ENCODE peak calls at places on chromosomes 6 and 20, in seven cellular contexts. B, V, J, E, Q, L and C are unnamed samples.

GRCh38 chr6:38239719-38240451 is 399.8 kb downstream of the BTBD9 start:
- DNase-seq in B (no peak), V (no peak), J (no peak), E (no peak), Q (no peak), L (no peak), C (no peak)

GRCh38 chr6:84763397-84764331 is 734 bp downstream of the TBX18 start:
- DNase-seq in B (no peak), V (peak; percentile 53), J (peak; percentile 46), E (peak; percentile 81), Q (peak; percentile 48), L (no peak), C (no peak)

GRCh38 chr6:55643868-55644267 is 64.9 kb upstream of the HMGCLL1 start:
- DNase-seq in B (no peak), V (no peak), J (no peak), E (no peak), Q (no peak), L (no peak), C (no peak)

GRCh38 chr6:90811596-90812226 is 224.8 kb upstream of the MAP3K7 start:
- DNase-seq in B (no peak), V (no peak), J (no peak), E (no peak), Q (no peak), L (no peak), C (no peak)

GRCh38 chr6:82331031-82331773 is 32.4 kb upstream of the TPBG start:
- DNase-seq in B (peak; percentile 13), V (peak; percentile 2), J (no peak), E (no peak), Q (no peak), L (no peak), C (no peak)

GRCh38 chr6:65182681-65183080 is 524.3 kb downstream of the EYS start:
- DNase-seq in B (no peak), V (no peak), J (no peak), E (no peak), Q (no peak), L (no peak), C (no peak)

GRCh38 chr6:15535495-15536200 is 127.2 kb downstream of the DTNBP1 start:
- DNase-seq in B (no peak), V (no peak), J (no peak), E (no peak), Q (no peak), L (no peak), C (no peak)

GRCh38 chr6:31871068-31871659 is 7.6 kb downstream of the SLC44A4 start:
- DNase-seq in B (peak; percentile 3), V (no peak), J (no peak), E (no peak), Q (no peak), L (no peak), C (no peak)

GRCh38 chr6:4728949-4729348 is 47.3 kb upstream of the CDYL start:
- DNase-seq in B (no peak), V (no peak), J (no peak), E (no peak), Q (no peak), L (no peak), C (no peak)

GRCh38 chr20:34401741-34402455 is 38.8 kb downstream of the ITCH start:
- DNase-seq in B (no peak), V (no peak), J (no peak), E (no peak), Q (no peak), L (no peak), C (no peak)

GRCh38 chr6:166650824-166651223 is 23.8 kb upstream of the RPS6KA2 start:
- DNase-seq in B (no peak), V (no peak), J (no peak), E (no peak), Q (no peak), L (no peak), C (no peak)
- TF ChIP-seq CTCF in B (no peak), V (no peak), J (no peak), E (no peak), Q (no peak), L (no peak), C (no peak)

GRCh38 chr6:110650755-110651154 is 164.5 kb downstream of the CDK19 start:
- DNase-seq in B (no peak), V (no peak), J (no peak), E (no peak), Q (no peak), L (no peak), C (no peak)

GRCh38 chr6:110646419-110646698 is 168.9 kb downstream of the CDK19 start:
- DNase-seq in B (no peak), V (no peak), J (no peak), E (no peak), Q (no peak), L (no peak), C (no peak)

GRCh38 chr6:110645685-110646418 is 169.4 kb downstream of the CDK19 start:
- DNase-seq in B (no peak), V (no peak), J (no peak), E (no peak), Q (no peak), L (no peak), C (no peak)

GRCh38 chr6:110649704-110650103 is 165.6 kb downstream of the CDK19 start:
- DNase-seq in B (no peak), V (no peak), J (no peak), E (no peak), Q (no peak), L (no peak), C (no peak)

DNA sequence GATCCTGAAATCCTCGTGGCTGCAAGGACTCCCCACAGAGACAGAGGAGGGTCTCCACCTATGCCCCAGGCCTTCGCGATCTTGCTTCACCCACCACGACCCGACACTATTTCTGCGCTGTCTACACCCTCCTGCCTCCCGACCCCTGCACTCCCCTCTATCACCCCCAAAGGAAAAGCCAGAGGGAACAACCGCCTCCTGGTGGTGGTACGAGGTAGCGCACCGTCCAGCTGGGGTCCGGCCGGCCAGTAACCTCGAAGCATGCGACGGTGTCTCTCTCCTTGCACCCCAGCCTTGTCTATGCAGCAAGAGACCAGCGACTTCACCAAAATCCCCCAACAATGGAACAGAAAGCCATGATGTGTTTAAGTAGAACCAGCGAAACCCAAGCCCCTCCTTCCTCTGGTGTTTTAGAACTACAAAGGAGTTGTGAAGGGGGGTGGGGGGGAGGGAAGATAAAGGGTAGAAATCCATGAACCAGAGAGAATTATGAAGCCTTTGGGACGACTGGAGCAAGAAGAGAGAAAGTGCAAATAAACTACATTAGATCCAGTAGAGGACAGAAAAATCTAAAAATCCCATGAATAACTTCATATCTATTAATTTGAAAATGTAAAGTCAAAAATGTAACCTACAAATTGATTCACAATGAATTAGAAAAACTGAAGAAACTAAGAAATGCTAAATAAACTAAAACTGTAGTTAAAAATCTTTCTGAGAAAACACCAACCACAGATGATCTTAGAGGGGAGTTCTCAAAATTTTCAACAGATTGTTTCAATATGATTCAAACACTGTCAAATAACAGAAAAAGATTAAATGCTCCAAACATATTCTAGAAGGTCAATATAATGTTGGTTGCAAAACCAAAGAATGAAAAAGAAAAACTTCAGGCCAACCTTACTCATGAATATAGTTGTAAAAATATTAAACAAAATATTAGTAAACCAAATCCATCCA is 168.0 kb downstream of the CDK19 start:
- DNase-seq in B (no peak), V (no peak), J (no peak), E (no peak), Q (no peak), L (no peak), C (no peak)
- TF ChIP-seq CTCF in B (peak; percentile 50), V (no peak), J (peak; percentile 24), E (peak; percentile 63), Q (no peak), L (no peak), C (peak; percentile 16)

GRCh38 chr6:160301341-160301740 is 42.7 kb upstream of the SLC22A2 start:
- DNase-seq in B (no peak), V (no peak), J (no peak), E (no peak), Q (no peak), L (no peak), C (no peak)

GRCh38 chr6:160293844-160294243 is 35.2 kb upstream of the SLC22A2 start:
- DNase-seq in B (no peak), V (no peak), J (peak; percentile 64), E (no peak), Q (no peak), L (no peak), C (no peak)

GRCh38 chr6:160300076-160300695 is 41.6 kb upstream of the SLC22A2 start:
- DNase-seq in B (no peak), V (no peak), J (no peak), E (peak; percentile 73), Q (no peak), L (no peak), C (no peak)

GRCh38 chr6:160299559-160299958 is 40.9 kb upstream of the SLC22A2 start:
- DNase-seq in B (no peak), V (no peak), J (no peak), E (no peak), Q (no peak), L (no peak), C (no peak)

GRCh38 chr6:160297310-160297709 is 38.7 kb upstream of the SLC22A2 start:
- DNase-seq in B (no peak), V (no peak), J (no peak), E (peak; percentile 59), Q (no peak), L (no peak), C (no peak)
- TF ChIP-seq CTCF in B (no peak), V (no peak), J (no peak), E (peak; percentile 51), Q (no peak), L (no peak), C (no peak)

GRCh38 chr6:19802656-19803055 is 34.5 kb upstream of the ID4 start:
- DNase-seq in B (no peak), V (no peak), J (no peak), E (no peak), Q (no peak), L (no peak), C (no peak)

GRCh38 chr6:19803331-19804330 is 33.5 kb upstream of the ID4 start:
- DNase-seq in B (no peak), V (no peak), J (no peak), E (no peak), Q (no peak), L (no peak), C (no peak)

GRCh38 chr6:19806971-19807396 is 30.2 kb upstream of the ID4 start:
- DNase-seq in B (no peak), V (no peak), J (no peak), E (no peak), Q (no peak), L (no peak), C (no peak)

GRCh38 chr6:19804362-19805145 is 32.6 kb upstream of the ID4 start:
- DNase-seq in B (peak; percentile 93), V (peak; percentile 44), J (peak; percentile 95), E (peak; percentile 98), Q (peak; percentile 94), L (peak; percentile 94), C (peak; percentile 48)

DNA sequence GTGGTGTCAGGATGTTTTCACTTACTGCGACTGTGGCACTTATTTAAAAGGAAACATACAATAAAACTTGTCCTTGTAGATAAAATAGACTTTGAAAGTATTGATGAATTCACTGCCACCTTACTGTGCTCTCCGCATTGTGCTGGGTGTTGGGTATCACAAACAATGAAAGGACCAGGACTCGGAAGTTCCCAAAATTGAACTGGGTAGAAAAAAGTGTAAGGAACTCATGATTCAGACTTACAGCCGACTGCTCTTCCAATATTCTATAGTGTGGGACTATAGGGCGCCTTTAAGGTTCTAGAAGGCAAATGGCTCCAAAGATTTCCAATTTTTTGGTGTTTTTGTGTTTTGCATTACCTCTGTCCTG is 32.0 kb upstream of the ID4 start:
- DNase-seq in B (no peak), V (no peak), J (no peak), E (no peak), Q (no peak), L (no peak), C (no peak)
- TF ChIP-seq CTCF in B (no peak), V (no peak), J (no peak), E (no peak), Q (no peak), L (no peak), C (no peak)